ENCODE peak calls at places on chromosomes 5 and 9, in seven cellular contexts. One of them, this sample, is unnamed.

GRCh38 chr9:137294091-137294683 is 7.9 kb downstream of the NRARP start:
- DNase-seq in NCI-H1105: no peak
- DNase-seq in activated CD4-positive, alpha-beta T cell treated with anti-CD3 and anti-CD28 coated beads, Interleukin-2, amount 10 ng/mL, durations not matched to agents 24 days and 14 days: peak
- DNase-seq in NCI-H1436: no peak
- DNase-seq in Right ventricle myocardium inferior: no peak
- DNase-seq in NCI-H146: peak
- DNase-seq in stimulated activated CD4-positive, alpha-beta T cell treated with anti-CD3 and anti-CD28 coated beads, Interleukin-15, amount 100 ng/mL, for 1 hour: no peak
- DNase-seq in this sample: no peak

GRCh38 chr5:127571732-127572131 is 54.3 kb downstream of the PRRC1 start:
- DNase-seq in NCI-H1105: no peak
- DNase-seq in activated CD4-positive, alpha-beta T cell treated with anti-CD3 and anti-CD28 coated beads, Interleukin-2, amount 10 ng/mL, durations not matched to agents 24 days and 14 days: no peak
- DNase-seq in NCI-H1436: no peak
- DNase-seq in Right ventricle myocardium inferior: no peak
- DNase-seq in NCI-H146: no peak
- DNase-seq in stimulated activated CD4-positive, alpha-beta T cell treated with anti-CD3 and anti-CD28 coated beads, Interleukin-15, amount 100 ng/mL, for 1 hour: no peak
- DNase-seq in this sample: no peak

GRCh38 chr5:169003721-169004481 is 297.0 kb downstream of the SLIT3 start:
- DNase-seq in NCI-H1105: no peak
- DNase-seq in activated CD4-positive, alpha-beta T cell treated with anti-CD3 and anti-CD28 coated beads, Interleukin-2, amount 10 ng/mL, durations not matched to agents 24 days and 14 days: no peak
- DNase-seq in NCI-H1436: no peak
- DNase-seq in Right ventricle myocardium inferior: no peak
- DNase-seq in NCI-H146: no peak
- DNase-seq in stimulated activated CD4-positive, alpha-beta T cell treated with anti-CD3 and anti-CD28 coated beads, Interleukin-15, amount 100 ng/mL, for 1 hour: no peak
- DNase-seq in this sample: no peak

GRCh38 chr9:93677061-93677571 is 100.7 kb downstream of the PHF2 start:
- DNase-seq in NCI-H1105: no peak
- DNase-seq in activated CD4-positive, alpha-beta T cell treated with anti-CD3 and anti-CD28 coated beads, Interleukin-2, amount 10 ng/mL, durations not matched to agents 24 days and 14 days: no peak
- DNase-seq in NCI-H1436: no peak
- DNase-seq in Right ventricle myocardium inferior: peak
- DNase-seq in NCI-H146: no peak
- DNase-seq in stimulated activated CD4-positive, alpha-beta T cell treated with anti-CD3 and anti-CD28 coated beads, Interleukin-15, amount 100 ng/mL, for 1 hour: no peak
- DNase-seq in this sample: no peak

GRCh38 chr5:151042453-151043093 is 22.2 kb downstream of the GPX3 start:
- DNase-seq in NCI-H1105: no peak
- DNase-seq in activated CD4-positive, alpha-beta T cell treated with anti-CD3 and anti-CD28 coated beads, Interleukin-2, amount 10 ng/mL, durations not matched to agents 24 days and 14 days: no peak
- DNase-seq in NCI-H1436: no peak
- DNase-seq in Right ventricle myocardium inferior: no peak
- DNase-seq in NCI-H146: no peak
- DNase-seq in stimulated activated CD4-positive, alpha-beta T cell treated with anti-CD3 and anti-CD28 coated beads, Interleukin-15, amount 100 ng/mL, for 1 hour: no peak
- DNase-seq in this sample: no peak

GRCh38 chr5:154320690-154321089 is 125.1 kb upstream of the SAP30L start:
- DNase-seq in NCI-H1105: no peak
- DNase-seq in activated CD4-positive, alpha-beta T cell treated with anti-CD3 and anti-CD28 coated beads, Interleukin-2, amount 10 ng/mL, durations not matched to agents 24 days and 14 days: no peak
- DNase-seq in NCI-H1436: no peak
- DNase-seq in Right ventricle myocardium inferior: no peak
- DNase-seq in NCI-H146: no peak
- DNase-seq in stimulated activated CD4-positive, alpha-beta T cell treated with anti-CD3 and anti-CD28 coated beads, Interleukin-15, amount 100 ng/mL, for 1 hour: no peak
- DNase-seq in this sample: no peak

GRCh38 chr5:178274826-178275537 is 42.4 kb upstream of the PHYKPL start:
- DNase-seq in NCI-H1105: no peak
- DNase-seq in activated CD4-positive, alpha-beta T cell treated with anti-CD3 and anti-CD28 coated beads, Interleukin-2, amount 10 ng/mL, durations not matched to agents 24 days and 14 days: no peak
- DNase-seq in NCI-H1436: no peak
- DNase-seq in Right ventricle myocardium inferior: peak
- DNase-seq in NCI-H146: no peak
- DNase-seq in stimulated activated CD4-positive, alpha-beta T cell treated with anti-CD3 and anti-CD28 coated beads, Interleukin-15, amount 100 ng/mL, for 1 hour: no peak
- DNase-seq in this sample: no peak

GRCh38 chr9:134644715-134645606 is 3.4 kb downstream of the COL5A1 start:
- DNase-seq in NCI-H1105: no peak
- DNase-seq in activated CD4-positive, alpha-beta T cell treated with anti-CD3 and anti-CD28 coated beads, Interleukin-2, amount 10 ng/mL, durations not matched to agents 24 days and 14 days: no peak
- DNase-seq in NCI-H1436: no peak
- DNase-seq in Right ventricle myocardium inferior: no peak
- DNase-seq in NCI-H146: no peak
- DNase-seq in stimulated activated CD4-positive, alpha-beta T cell treated with anti-CD3 and anti-CD28 coated beads, Interleukin-15, amount 100 ng/mL, for 1 hour: no peak
- DNase-seq in this sample: no peak

GRCh38 chr9:116175616-116176015 is 22.0 kb downstream of the PAPPA start:
- DNase-seq in NCI-H1105: no peak
- DNase-seq in activated CD4-positive, alpha-beta T cell treated with anti-CD3 and anti-CD28 coated beads, Interleukin-2, amount 10 ng/mL, durations not matched to agents 24 days and 14 days: no peak
- DNase-seq in NCI-H1436: no peak
- DNase-seq in Right ventricle myocardium inferior: no peak
- DNase-seq in NCI-H146: no peak
- DNase-seq in stimulated activated CD4-positive, alpha-beta T cell treated with anti-CD3 and anti-CD28 coated beads, Interleukin-15, amount 100 ng/mL, for 1 hour: no peak
- DNase-seq in this sample: no peak

GRCh38 chr5:129405222-129405621 is 54.9 kb upstream of the ADAMTS19 start:
- DNase-seq in NCI-H1105: no peak
- DNase-seq in activated CD4-positive, alpha-beta T cell treated with anti-CD3 and anti-CD28 coated beads, Interleukin-2, amount 10 ng/mL, durations not matched to agents 24 days and 14 days: no peak
- DNase-seq in NCI-H1436: no peak
- DNase-seq in Right ventricle myocardium inferior: no peak
- DNase-seq in NCI-H146: no peak
- DNase-seq in stimulated activated CD4-positive, alpha-beta T cell treated with anti-CD3 and anti-CD28 coated beads, Interleukin-15, amount 100 ng/mL, for 1 hour: no peak
- DNase-seq in this sample: no peak

GRCh38 chr5:135219868-135220267 is 179.2 kb downstream of the MACROH2A1 start:
- DNase-seq in NCI-H1105: no peak
- DNase-seq in activated CD4-positive, alpha-beta T cell treated with anti-CD3 and anti-CD28 coated beads, Interleukin-2, amount 10 ng/mL, durations not matched to agents 24 days and 14 days: no peak
- DNase-seq in NCI-H1436: no peak
- DNase-seq in Right ventricle myocardium inferior: no peak
- DNase-seq in NCI-H146: no peak
- DNase-seq in stimulated activated CD4-positive, alpha-beta T cell treated with anti-CD3 and anti-CD28 coated beads, Interleukin-15, amount 100 ng/mL, for 1 hour: no peak
- DNase-seq in this sample: no peak

GRCh38 chr9:106888992-106889631 is 26.1 kb downstream of the ZNF462 start:
- DNase-seq in NCI-H1105: no peak
- DNase-seq in activated CD4-positive, alpha-beta T cell treated with anti-CD3 and anti-CD28 coated beads, Interleukin-2, amount 10 ng/mL, durations not matched to agents 24 days and 14 days: no peak
- DNase-seq in NCI-H1436: no peak
- DNase-seq in Right ventricle myocardium inferior: no peak
- DNase-seq in NCI-H146: peak
- DNase-seq in stimulated activated CD4-positive, alpha-beta T cell treated with anti-CD3 and anti-CD28 coated beads, Interleukin-15, amount 100 ng/mL, for 1 hour: no peak
- DNase-seq in this sample: no peak

GRCh38 chr9:32589083-32589713 is 16.2 kb upstream of the NDUFB6 start:
- DNase-seq in NCI-H1105: no peak
- DNase-seq in activated CD4-positive, alpha-beta T cell treated with anti-CD3 and anti-CD28 coated beads, Interleukin-2, amount 10 ng/mL, durations not matched to agents 24 days and 14 days: no peak
- DNase-seq in NCI-H1436: no peak
- DNase-seq in Right ventricle myocardium inferior: no peak
- DNase-seq in NCI-H146: no peak
- DNase-seq in stimulated activated CD4-positive, alpha-beta T cell treated with anti-CD3 and anti-CD28 coated beads, Interleukin-15, amount 100 ng/mL, for 1 hour: no peak
- DNase-seq in this sample: peak

GRCh38 chr9:37798677-37799076 is 1.9 kb upstream of the DCAF10 start:
- DNase-seq in NCI-H1105: no peak
- DNase-seq in activated CD4-positive, alpha-beta T cell treated with anti-CD3 and anti-CD28 coated beads, Interleukin-2, amount 10 ng/mL, durations not matched to agents 24 days and 14 days: peak
- DNase-seq in NCI-H1436: no peak
- DNase-seq in Right ventricle myocardium inferior: no peak
- DNase-seq in NCI-H146: no peak
- DNase-seq in stimulated activated CD4-positive, alpha-beta T cell treated with anti-CD3 and anti-CD28 coated beads, Interleukin-15, amount 100 ng/mL, for 1 hour: no peak
- DNase-seq in this sample: no peak

GRCh38 chr9:91258448-91258847 is 103.3 kb downstream of the AUH start:
- DNase-seq in NCI-H1105: no peak
- DNase-seq in activated CD4-positive, alpha-beta T cell treated with anti-CD3 and anti-CD28 coated beads, Interleukin-2, amount 10 ng/mL, durations not matched to agents 24 days and 14 days: no peak
- DNase-seq in NCI-H1436: no peak
- DNase-seq in Right ventricle myocardium inferior: no peak
- DNase-seq in NCI-H146: no peak
- DNase-seq in stimulated activated CD4-positive, alpha-beta T cell treated with anti-CD3 and anti-CD28 coated beads, Interleukin-15, amount 100 ng/mL, for 1 hour: no peak
- DNase-seq in this sample: no peak

GRCh38 chr9:98367923-98368322 is 112.5 kb upstream of the TBC1D2 start:
- DNase-seq in NCI-H1105: no peak
- DNase-seq in activated CD4-positive, alpha-beta T cell treated with anti-CD3 and anti-CD28 coated beads, Interleukin-2, amount 10 ng/mL, durations not matched to agents 24 days and 14 days: no peak
- DNase-seq in NCI-H1436: no peak
- DNase-seq in Right ventricle myocardium inferior: no peak
- DNase-seq in NCI-H146: no peak
- DNase-seq in stimulated activated CD4-positive, alpha-beta T cell treated with anti-CD3 and anti-CD28 coated beads, Interleukin-15, amount 100 ng/mL, for 1 hour: no peak
- DNase-seq in this sample: no peak

GRCh38 chr5:74594172-74595040 is 46.1 kb downstream of the ENC1 start:
- DNase-seq in NCI-H1105: no peak
- DNase-seq in activated CD4-positive, alpha-beta T cell treated with anti-CD3 and anti-CD28 coated beads, Interleukin-2, amount 10 ng/mL, durations not matched to agents 24 days and 14 days: no peak
- DNase-seq in NCI-H1436: no peak
- DNase-seq in Right ventricle myocardium inferior: no peak
- DNase-seq in NCI-H146: no peak
- DNase-seq in stimulated activated CD4-positive, alpha-beta T cell treated with anti-CD3 and anti-CD28 coated beads, Interleukin-15, amount 100 ng/mL, for 1 hour: no peak
- DNase-seq in this sample: peak